ENCODE peak calls at places on chromosome 15, in eight cellular contexts. O, X, L, B, R, A, K and V are unnamed samples.
A peak's percentile ranks its signal among the peaks of the same experiment; 100 is the strongest.

GRCh38 chr15:99154271-99154670 is 49.4 kb downstream of the SYNM start:
- DNase-seq in R (no peak), B (no peak), K (no peak), O (peak; percentile 21), X (no peak), L (no peak), A (no peak), V (no peak)

GRCh38 chr15:44595656-44596510 is 58.9 kb downstream of the EIF3J start:
- DNase-seq in R (no peak), K (no peak), X (no peak), A (no peak), B (no peak), O (no peak), L (no peak), V (no peak)

GRCh38 chr15:25088261-25088790 is 133.5 kb downstream of the SNRPN start:
- DNase-seq in L (no peak), X (no peak), B (no peak), R (no peak), K (no peak), A (no peak), O (no peak), V (no peak)

GRCh38 chr15:60917469-60918130 is 311.5 kb downstream of the RORA start:
- DNase-seq in A (peak; percentile 80), K (no peak), X (peak; percentile 41), O (no peak), B (no peak), R (peak; percentile 77), L (peak; percentile 80), V (no peak)

GRCh38 chr15:55872471-55872870 is 120.9 kb downstream of the NEDD4 start:
- DNase-seq in X (no peak), O (peak; percentile 59), B (no peak), A (no peak), K (no peak), L (no peak), R (no peak), V (no peak)

GRCh38 chr15:68631621-68632051 is 52.8 kb downstream of the CORO2B start:
- DNase-seq in R (no peak), X (no peak), B (no peak), L (no peak), A (peak; percentile 22), K (no peak), O (no peak), V (no peak)

GRCh38 chr15:41904487-41905359 is 10.9 kb upstream of the SPTBN5 start:
- DNase-seq in B (no peak), O (peak; percentile 75), R (peak; percentile 77), K (peak; percentile 34), L (peak; percentile 64), X (peak; percentile 63), A (peak; percentile 71), V (no peak)

GRCh38 chr15:80695911-80696651 is 971 bp downstream of the ABHD17C start:
- DNase-seq in X (peak; percentile 78), K (no peak), L (no peak), B (no peak), A (peak; percentile 53), R (no peak), O (peak; percentile 40), V (no peak)

GRCh38 chr15:74302821-74303359 is 64.6 kb downstream of the CYP11A1 start:
- DNase-seq in O (peak; percentile 9), K (no peak), L (peak; percentile 43), B (no peak), X (peak; percentile 32), A (peak; percentile 36), R (peak; percentile 57), V (no peak)

GRCh38 chr15:58734859-58735258 is 14.6 kb downstream of the ADAM10 start:
- DNase-seq in L (no peak), A (no peak), K (no peak), R (no peak), X (no peak), B (no peak), O (no peak), V (no peak)

GRCh38 chr15:58738051-58738707 is 11.3 kb downstream of the ADAM10 start:
- DNase-seq in B (no peak), R (no peak), X (no peak), O (peak; percentile 69), L (no peak), K (no peak), A (no peak), V (no peak)

GRCh38 chr15:58737298-58737697 is 12.2 kb downstream of the ADAM10 start:
- DNase-seq in L (no peak), K (no peak), O (no peak), A (no peak), B (no peak), R (no peak), X (no peak), V (no peak)

GRCh38 chr15:58732620-58733363 is 16.7 kb downstream of the ADAM10 start:
- DNase-seq in K (no peak), A (no peak), B (no peak), L (no peak), X (no peak), R (no peak), O (no peak), V (no peak)

GRCh38 chr15:58736244-58736643 is 13.3 kb downstream of the ADAM10 start:
- DNase-seq in K (no peak), O (no peak), R (no peak), B (no peak), L (no peak), A (no peak), X (no peak), V (no peak)
- H3K4me1 ChIP-seq in K (peaks cover 19% of the 10 kb centered on the region), O (peaks cover 17% of the 10 kb centered on the region), R (peaks cover 5% of the 10 kb centered on the region), B (peaks cover 6% of the 10 kb centered on the region), L (peaks cover 6% of the 10 kb centered on the region), A (peaks cover 13% of the 10 kb centered on the region), X (peaks cover 11% of the 10 kb centered on the region), V (peaks cover 47% of the 10 kb centered on the region)

DNA sequence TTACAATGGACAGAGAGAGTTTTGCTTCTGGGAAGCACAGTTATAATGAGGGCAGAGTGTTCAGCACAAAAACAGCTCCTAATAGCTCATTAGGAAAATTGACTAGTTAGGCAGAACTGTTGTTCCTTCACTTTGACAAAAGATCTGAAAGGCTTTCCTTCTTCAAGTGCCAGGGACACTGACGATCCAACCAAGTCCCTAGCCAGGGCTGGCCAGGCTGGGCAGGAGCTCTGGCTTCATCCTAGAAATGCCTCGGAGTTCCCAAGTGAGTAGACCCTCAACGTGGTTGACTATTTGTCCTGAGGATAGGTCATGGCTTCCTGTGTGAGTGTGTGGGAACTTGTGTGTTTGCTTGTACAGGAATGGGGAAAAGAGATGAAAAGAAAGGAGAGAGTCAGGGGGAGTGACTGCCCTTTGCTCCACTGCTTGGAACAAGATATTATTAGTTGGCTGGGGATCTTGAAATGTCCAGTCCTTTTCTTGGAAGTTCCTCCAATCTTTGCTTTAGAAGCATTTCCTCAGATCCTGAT is 617.9 kb downstream of the NTRK3 start:
- DNase-seq in O (no peak), K (no peak), B (no peak), X (no peak), A (no peak), L (no peak), R (no peak), V (no peak)
- TF ChIP-seq POLR2A in O (no peak), K (no peak), B (no peak), X (no peak), A (no peak), L (no peak), R (no peak), V (no peak)

GRCh38 chr15:38217181-38217580 is 35.5 kb upstream of the SPRED1 start:
- DNase-seq in A (no peak), R (no peak), K (no peak), L (no peak), O (no peak), X (no peak), B (no peak), V (no peak)
- TF ChIP-seq CTCF in A (no peak), R (no peak), K (no peak), L (no peak), O (no peak), X (no peak), B (no peak), V (no peak)

GRCh38 chr15:101242999-101243336 is 8.9 kb downstream of the CHSY1 start:
- DNase-seq in B (no peak), X (no peak), L (no peak), A (no peak), R (no peak), O (peak; percentile 51), K (no peak), V (no peak)
- H3K4me1 ChIP-seq in B (peaks cover 35% of the 10 kb centered on the region), X (peaks cover 7% of the 10 kb centered on the region), L (peaks cover 3% of the 10 kb centered on the region), A (peaks cover 11% of the 10 kb centered on the region), R (peaks cover 45% of the 10 kb centered on the region), O (peaks cover 48% of the 10 kb centered on the region), K (no peaks in the 10 kb centered on the region), V (peaks cover 38% of the 10 kb centered on the region)

DNA sequence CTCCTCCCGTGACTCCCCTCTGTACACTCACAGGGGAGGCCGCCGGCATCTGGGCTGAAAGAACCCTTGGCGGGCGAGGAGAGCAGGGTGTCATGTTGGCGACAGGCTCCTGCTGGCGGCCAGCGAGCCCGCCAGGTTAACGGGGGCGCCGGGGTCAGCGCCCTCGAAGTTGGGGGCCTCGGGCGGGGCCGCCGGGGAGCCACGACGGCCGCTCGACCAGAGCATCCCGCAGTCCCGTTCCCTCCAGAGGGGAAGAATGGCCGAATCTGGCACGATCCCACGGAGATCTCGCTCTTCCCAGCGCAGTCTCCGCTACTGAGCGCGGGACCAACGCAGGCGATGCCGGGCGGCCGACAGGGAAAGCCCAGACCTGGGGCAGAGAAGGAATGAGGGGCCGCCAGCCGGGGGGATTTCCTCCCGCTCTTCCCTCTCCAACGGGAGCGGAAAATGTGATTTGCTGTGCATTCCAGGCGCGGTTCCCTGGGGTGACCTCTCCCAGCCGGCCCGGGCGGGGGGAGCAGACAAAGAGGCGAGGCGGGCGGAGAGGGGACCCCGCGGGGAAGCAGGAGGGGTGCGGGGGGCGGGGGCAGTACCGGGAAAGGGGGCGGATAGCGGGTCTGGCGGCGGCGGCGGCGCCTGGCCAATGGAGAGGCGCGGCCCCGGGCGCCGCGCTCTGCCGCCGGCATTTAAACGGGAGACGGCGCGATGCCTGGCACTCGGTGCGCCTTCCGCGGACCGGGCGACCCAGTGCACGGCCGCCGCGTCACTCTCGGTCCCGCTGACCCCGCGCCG is at the start of gene GREM1:
- DNase-seq in X (peak; percentile 17), L (no peak), A (no peak), O (no peak), K (no peak), B (no peak), R (no peak), V (no peak)
- TF ChIP-seq POLR2A in X (no peak), L (no peak), A (no peak), O (no peak), K (no peak), B (no peak), R (no peak), V (no peak)

DNA sequence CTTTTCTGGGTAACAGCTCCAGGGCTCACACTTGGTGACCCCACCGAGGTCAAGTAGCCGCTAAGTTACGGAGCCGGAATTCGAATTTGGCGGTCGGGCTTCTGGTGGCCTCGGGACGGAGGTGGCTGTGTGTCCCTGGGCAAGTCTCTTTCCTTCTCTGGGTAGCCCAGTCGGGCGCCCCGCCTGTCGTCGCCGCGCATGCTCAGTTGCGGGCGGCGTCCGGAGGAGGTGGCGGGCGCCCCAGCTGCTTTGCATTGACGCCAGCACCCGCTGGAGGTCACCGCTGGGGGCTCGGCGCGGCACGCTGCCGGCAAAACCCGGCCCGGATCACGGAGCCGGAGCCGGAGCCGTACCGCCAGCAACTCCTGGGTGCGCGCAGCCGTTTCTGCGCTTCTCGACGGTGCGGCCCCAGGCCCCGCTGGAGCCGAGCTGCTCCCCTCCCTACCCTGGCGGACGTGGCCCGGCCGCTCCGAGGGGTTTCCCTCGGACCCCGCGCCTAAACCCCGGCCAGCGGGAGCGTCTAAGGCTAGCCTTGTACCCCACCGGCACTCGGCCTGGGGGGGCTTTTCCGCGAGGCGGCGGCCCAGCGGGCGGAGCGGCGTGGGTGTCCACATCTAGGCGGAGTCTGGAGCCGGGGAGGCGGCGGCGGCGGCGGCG is 474 bp upstream of the PDE8A start:
- DNase-seq in A (peak; percentile 96), L (peak; percentile 95), O (peak; percentile 97), B (peak; percentile 72), K (peak; percentile 92), R (peak; percentile 93), X (peak; percentile 97), V (peak; percentile 96)
- TF ChIP-seq CTCF in A (no peak), L (peak; percentile 84), O (no peak), B (peak; percentile 27), K (no peak), R (peak; percentile 80), X (peak; percentile 26), V (peak; percentile 42)